ENCODE peak calls at places on chromosomes 11 and 22, in six cellular contexts. C is hepatocyte, Z is fibroblast of mammary gland, W is Panc1, F is HFF-Myc, I is psoas muscle. Q is an unnamed sample.

GRCh38 chr11:105538531-105538930 is 71.3 kb upstream of the GRIA4 start:
- DNase-seq in C (no peak), F (peak; percentile 2), Z (no peak), I (no peak), W (no peak), Q (no peak)

GRCh38 chr22:39472570-39473556 is 16.1 kb downstream of the MGAT3 start:
- DNase-seq in I (no peak), F (no peak), W (no peak), C (peak; percentile 75), Z (no peak), Q (no peak)

GRCh38 chr11:134915212-134915611 is 503.2 kb upstream of the B3GAT1 start:
- DNase-seq in W (no peak), Z (no peak), F (no peak), C (no peak), I (no peak), Q (no peak)

GRCh38 chr11:10261821-10262220 is 32.2 kb downstream of the SBF2 start:
- DNase-seq in F (no peak), W (no peak), Z (no peak), I (no peak), C (no peak), Q (no peak)

GRCh38 chr11:64268687-64269379 is 15.6 kb downstream of the BAD start:
- DNase-seq in F (no peak), Z (peak; percentile 47), I (peak; percentile 90), W (no peak), C (peak; percentile 71), Q (no peak)

GRCh38 chr11:57140568-57140967 is 41.2 kb upstream of the LRRC55 start:
- DNase-seq in I (no peak), Z (no peak), W (no peak), F (no peak), C (no peak), Q (no peak)

GRCh38 chr22:44671742-44672141 is 30.3 kb upstream of the PRR5 start:
- DNase-seq in C (peak; percentile 83), W (no peak), I (peak; percentile 21), Z (peak; percentile 57), F (no peak), Q (no peak)

GRCh38 chr22:20130319-20130718 is 1.3 kb upstream of the ZDHHC8 start:
- DNase-seq in F (no peak), Z (no peak), I (no peak), W (no peak), C (no peak), Q (no peak)

GRCh38 chr11:10743354-10744035 is 7.6 kb upstream of the CTR9 start:
- DNase-seq in C (peak; percentile 23), W (no peak), Z (no peak), I (peak; percentile 55), F (no peak), Q (no peak)

GRCh38 chr11:76654980-76655379 is 15.6 kb downstream of the LRRC32 start:
- DNase-seq in F (no peak), C (no peak), Z (no peak), W (no peak), I (no peak), Q (no peak)

GRCh38 chr22:25933158-25933788 is 191.3 kb downstream of the MYO18B start:
- DNase-seq in Z (no peak), W (no peak), C (no peak), I (no peak), F (no peak), Q (no peak)

DNA sequence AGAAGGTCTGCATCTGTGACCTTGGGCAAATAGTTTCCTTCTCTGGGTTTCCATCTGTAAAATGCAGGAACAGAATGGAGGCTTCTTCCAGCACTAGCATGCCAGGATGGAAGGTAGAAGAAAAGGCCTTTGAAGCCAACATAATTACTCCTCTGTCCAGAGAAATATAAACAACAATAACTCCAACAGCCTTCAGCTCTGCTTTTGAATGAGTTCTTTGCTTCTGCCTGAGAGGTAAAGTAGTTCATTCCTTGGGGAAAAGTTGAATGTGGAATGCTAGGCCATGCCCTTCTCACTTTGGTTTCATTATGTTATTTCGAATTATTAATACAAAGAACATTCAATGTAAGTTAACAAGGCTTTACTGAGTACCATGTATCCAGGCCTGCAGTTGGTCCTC is 61.2 kb upstream of the BLID start:
- DNase-seq in W (no peak), Z (no peak), I (no peak), C (no peak), F (no peak), Q (no peak)
- H3K4me3 ChIP-seq in W (no peak overlapping the region), Z (peak overlapping the region; percentile 98), I (no peak overlapping the region), C (no peak overlapping the region), F (peak overlapping the region; percentile 59), Q (no peak overlapping the region)

DNA sequence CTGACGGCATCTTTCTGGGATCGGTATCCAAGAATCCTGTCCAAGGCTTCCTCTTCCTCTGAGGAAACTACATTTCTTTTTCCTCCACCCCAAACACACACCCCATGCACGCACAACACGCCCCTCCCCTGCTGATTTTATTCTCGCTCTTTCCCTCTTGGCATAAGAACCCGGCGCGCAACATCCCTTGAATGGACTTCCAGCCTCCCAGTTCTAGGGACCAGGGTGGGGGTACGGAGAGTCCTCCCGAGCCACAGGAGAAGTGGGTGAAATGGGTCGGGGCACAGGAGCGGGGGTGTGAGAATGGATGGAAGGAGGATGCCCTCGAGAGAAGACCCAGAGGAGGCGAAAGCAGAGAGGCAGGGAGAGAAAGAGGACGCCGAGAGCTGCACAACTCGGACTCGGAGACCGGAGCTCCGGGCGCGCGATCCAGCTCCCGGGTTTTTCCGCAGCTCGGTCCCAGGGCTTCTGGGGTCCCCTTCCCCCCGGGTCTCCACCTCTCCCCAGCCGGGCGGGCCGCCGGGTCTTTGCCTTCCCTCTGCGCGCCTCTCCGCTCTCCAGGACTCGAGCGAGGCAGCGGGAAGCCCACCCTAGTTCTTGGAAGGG is 1.4 kb upstream of the LARGE1 start:
- DNase-seq in Z (peak; percentile 47), C (peak; percentile 86), F (no peak), W (no peak), I (peak; percentile 75), Q (no peak)
- H3K4me3 ChIP-seq in Z (peak overlapping the region; percentile 59), C (peak overlapping the region; percentile 97), F (peak overlapping the region; percentile 53), W (peak overlapping the region; percentile 39), I (peak overlapping the region; percentile 69), Q (peak overlapping the region; percentile 36)

DNA sequence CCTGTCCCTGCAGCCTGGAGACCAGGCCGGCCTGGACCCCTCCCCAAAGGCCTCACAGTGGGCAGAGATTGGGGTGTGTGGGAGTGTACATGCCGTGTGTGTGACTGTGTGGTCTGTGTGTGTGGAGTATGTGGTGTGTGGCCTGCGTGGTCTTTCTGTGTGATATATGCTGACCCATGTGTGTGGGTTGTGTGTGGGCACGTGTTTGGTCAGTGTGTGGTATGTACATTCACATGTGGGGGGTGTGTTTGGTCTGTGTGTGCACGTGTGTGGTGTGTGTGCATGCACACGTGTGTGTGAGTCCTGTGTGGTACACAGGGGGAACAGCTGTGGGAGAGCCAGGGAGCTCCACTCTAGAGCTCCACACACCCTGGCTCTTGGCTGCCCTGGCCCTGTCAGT is 1185.1 kb downstream of the BRD1 start:
- DNase-seq in C (no peak), I (no peak), F (no peak), Z (no peak), W (no peak), Q (no peak)
- H3K4me3 ChIP-seq in C (no peak overlapping the region), I (no peak overlapping the region), F (no peak overlapping the region), Z (no peak overlapping the region), W (no peak overlapping the region), Q (no peak overlapping the region)

DNA sequence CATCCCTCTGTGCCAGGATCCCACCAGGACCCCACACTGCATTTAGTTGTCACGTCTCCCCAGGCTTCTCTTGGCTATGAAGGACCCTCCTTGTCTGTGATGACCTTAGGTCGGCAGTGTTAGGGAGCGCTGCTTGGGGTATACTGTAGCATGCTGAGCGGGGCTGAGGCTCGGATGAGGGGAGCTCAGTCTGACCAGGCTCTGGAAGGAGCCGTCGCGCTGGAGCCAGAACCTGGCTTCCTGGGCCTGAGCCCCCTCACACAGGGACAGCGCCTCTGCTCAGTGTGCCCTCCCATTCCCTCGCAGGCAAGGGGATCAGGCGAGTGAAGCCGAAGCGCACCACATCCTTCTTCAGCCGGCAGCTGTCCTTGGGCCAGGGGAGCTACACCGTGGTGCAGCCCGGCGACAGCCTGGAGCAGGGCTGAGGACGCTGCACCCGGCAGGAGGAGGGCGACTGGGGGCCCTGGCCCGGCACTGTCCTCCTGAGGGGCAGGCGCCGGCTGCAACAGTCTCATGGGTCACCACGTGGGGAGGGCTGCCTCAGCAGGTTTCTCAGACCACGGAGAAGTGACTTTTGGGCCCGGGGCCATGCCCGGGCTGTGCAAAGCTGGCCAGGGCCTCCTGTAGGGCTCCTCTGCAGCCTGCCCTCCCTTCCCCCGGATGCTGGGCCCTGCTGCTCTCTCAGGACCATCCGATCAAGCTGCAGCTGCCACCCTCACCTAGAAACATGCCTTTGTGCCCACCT is 11.5 kb upstream of the NEAT1 start:
- DNase-seq in C (no peak), F (no peak), I (peak; percentile 47), W (no peak), Z (no peak), Q (no peak)
- H3K4me3 ChIP-seq in C (no peak overlapping the region), F (no peak overlapping the region), I (no peak overlapping the region), W (no peak overlapping the region), Z (no peak overlapping the region), Q (no peak overlapping the region)

GRCh38 chr11:114092478-114092877 is 33.0 kb downstream of the ZBTB16 start:
- DNase-seq in Z (no peak), W (no peak), C (no peak), F (no peak), I (no peak), Q (no peak)

GRCh38 chr11:114090225-114090624 is 30.7 kb downstream of the ZBTB16 start:
- DNase-seq in C (no peak), F (no peak), I (peak; percentile 49), Z (no peak), W (no peak), Q (no peak)

GRCh38 chr11:114089748-114090147 is 30.2 kb downstream of the ZBTB16 start:
- DNase-seq in I (peak; percentile 65), C (no peak), W (no peak), Z (no peak), F (no peak), Q (no peak)

GRCh38 chr11:114091791-114092397 is 32.4 kb downstream of the ZBTB16 start:
- DNase-seq in C (no peak), F (no peak), Z (no peak), W (no peak), I (peak; percentile 48), Q (no peak)

GRCh38 chr11:114090976-114091375 is 31.5 kb downstream of the ZBTB16 start:
- DNase-seq in Z (no peak), W (no peak), C (no peak), I (no peak), F (no peak), Q (no peak)
- H3K4me3 ChIP-seq in Z (no peak overlapping the region), W (no peak overlapping the region), C (no peak overlapping the region), I (peak overlapping the region; percentile 33), F (no peak overlapping the region), Q (no peak overlapping the region)

DNA sequence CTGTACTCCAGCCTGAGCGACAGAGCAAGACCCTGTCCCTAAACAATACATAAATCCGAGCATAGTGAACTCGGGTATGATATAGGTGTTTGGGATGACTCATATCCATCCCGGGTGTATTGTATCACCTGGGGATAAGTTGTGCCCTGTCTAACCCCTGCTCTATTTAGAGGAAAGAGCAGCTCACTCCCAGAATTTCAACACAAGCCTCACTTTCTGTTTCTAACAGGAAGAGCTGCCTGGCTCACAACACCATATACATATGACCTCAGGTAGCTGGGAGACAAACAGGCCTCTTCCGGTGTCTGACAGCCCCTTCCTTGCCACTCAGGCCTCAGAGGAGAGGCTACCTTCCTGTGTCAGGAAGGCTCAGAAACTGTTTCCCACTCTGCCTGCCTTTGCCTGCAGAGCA is 9.9 kb upstream of the MICALL1 start:
- DNase-seq in I (no peak), C (peak; percentile 76), W (no peak), F (no peak), Z (peak; percentile 23), Q (no peak)
- H3K4me3 ChIP-seq in I (no peak overlapping the region), C (no peak overlapping the region), W (no peak overlapping the region), F (no peak overlapping the region), Z (no peak overlapping the region), Q (no peak overlapping the region)

Q was measured in iPS DF 6.9.